ENCODE peak calls at places on chromosomes 13 and 19, in ten cellular contexts. M is K562, P is mucosa of descending colon, D is fibroblast of lung, O is heart left ventricle, H is WTC11, T is epithelial cell of proximal tubule, I is progenitor cell of endocrine pancreas, S is fibroblast of villous mesenchyme, A is upper lobe of left lung. W is an unnamed sample.

GRCh38 chr19:42563352-42564210 is 31.1 kb downstream of the CEACAM8 start:
- DNase-seq in M (peak; percentile 61), P (no peak), D (peak; percentile 36), O (peak; percentile 38), H (peak; percentile 56), T (peak; percentile 1), I (no peak), S (peak; percentile 44), A (peak; percentile 37), W (no peak)

GRCh38 chr19:42316223-42317211 is 3.4 kb downstream of the TMEM145 start:
- DNase-seq in M (peak; percentile 54), P (peak; percentile 67), D (peak; percentile 21), O (no peak), H (no peak), T (no peak), I (no peak), S (no peak), A (peak; percentile 51), W (no peak)

GRCh38 chr13:88066847-88067246 is 395.7 kb downstream of the SLITRK5 start:
- DNase-seq in M (no peak), P (no peak), D (no peak), O (no peak), H (no peak), T (no peak), I (no peak), S (no peak), A (no peak), W (no peak)

GRCh38 chr19:18599485-18599884 is 7.1 kb downstream of the CRLF1 start:
- DNase-seq in M (no peak), P (peak; percentile 49), D (no peak), O (no peak), H (no peak), T (no peak), I (no peak), S (no peak), A (no peak), W (no peak)

GRCh38 chr13:76210262-76210661 is 574.1 kb downstream of the LMO7 start:
- DNase-seq in M (no peak), P (no peak), D (peak; percentile 13), O (peak; percentile 61), H (no peak), T (no peak), I (no peak), S (no peak), A (no peak), W (no peak)

GRCh38 chr13:29572575-29572974 is 22.9 kb downstream of the SLC7A1 start:
- DNase-seq in M (no peak), P (peak; percentile 71), D (no peak), O (no peak), H (no peak), T (no peak), I (no peak), S (no peak), A (no peak), W (no peak)

GRCh38 chr13:40114305-40114896 is 458.9 kb downstream of the COG6 start:
- DNase-seq in M (no peak), P (no peak), D (no peak), O (no peak), H (no peak), T (no peak), I (no peak), S (no peak), A (no peak), W (no peak)

GRCh38 chr13:56528040-56528760 is 612.5 kb upstream of the PRR20A start:
- DNase-seq in M (no peak), P (no peak), D (no peak), O (no peak), H (no peak), T (no peak), I (no peak), S (no peak), A (no peak), W (no peak)

GRCh38 chr19:29841559-29842367 is 30.0 kb downstream of the CCNE1 start:
- DNase-seq in M (peak; percentile 41), P (no peak), D (no peak), O (no peak), H (no peak), T (no peak), I (no peak), S (peak; percentile 55), A (no peak), W (no peak)

GRCh38 chr19:9865732-9866627 is 30.9 kb downstream of the PIN1 start:
- DNase-seq in M (no peak), P (no peak), D (no peak), O (no peak), H (no peak), T (no peak), I (no peak), S (no peak), A (no peak), W (no peak)

GRCh38 chr19:43432866-43433673 is 18.4 kb downstream of the TEX101 start:
- DNase-seq in M (peak; percentile 82), P (peak; percentile 61), D (peak; percentile 51), O (peak; percentile 54), H (peak; percentile 84), T (no peak), I (peak; percentile 49), S (peak; percentile 48), A (peak; percentile 63), W (peak; percentile 40)

GRCh38 chr19:1608414-1609391 is 3.4 kb upstream of the UQCR11 start:
- DNase-seq in M (no peak), P (no peak), D (no peak), O (no peak), H (no peak), T (no peak), I (no peak), S (no peak), A (no peak), W (no peak)

GRCh38 chr13:22114630-22115311 is 443.9 kb downstream of the FGF9 start:
- DNase-seq in M (no peak), P (no peak), D (peak; percentile 36), O (peak; percentile 30), H (no peak), T (peak; percentile 100), I (no peak), S (peak; percentile 27), A (peak; percentile 26), W (no peak)

GRCh38 chr19:755063-755462 is 4.2 kb downstream of the MISP start:
- DNase-seq in M (no peak), P (peak; percentile 91), D (no peak), O (no peak), H (no peak), T (no peak), I (no peak), S (no peak), A (no peak), W (no peak)

GRCh38 chr19:18044825-18045304 is 36.9 kb downstream of the ARRDC2 start:
- DNase-seq in M (peak; percentile 57), P (peak; percentile 92), D (peak; percentile 60), O (peak; percentile 87), H (peak; percentile 54), T (no peak), I (peak; percentile 28), S (peak; percentile 90), A (peak; percentile 89), W (peak; percentile 72)

GRCh38 chr13:37918116-37919100 is 48.8 kb upstream of the TRPC4 start:
- DNase-seq in M (no peak), P (no peak), D (no peak), O (no peak), H (no peak), T (no peak), I (no peak), S (no peak), A (no peak), W (no peak)

GRCh38 chr19:35224681-35225604 is 3.6 kb downstream of the FAM187B start:
- DNase-seq in M (peak; percentile 92), P (peak; percentile 59), D (no peak), O (no peak), H (peak; percentile 70), T (no peak), I (no peak), S (no peak), A (peak; percentile 85), W (peak; percentile 25)

GRCh38 chr19:51294977-51295375 is 16.5 kb upstream of the IGLON5 start:
- DNase-seq in M (no peak), P (no peak), D (no peak), O (no peak), H (no peak), T (no peak), I (no peak), S (no peak), A (no peak), W (no peak)

GRCh38 chr19:51297406-51297805 is 14.0 kb upstream of the IGLON5 start:
- DNase-seq in M (no peak), P (no peak), D (no peak), O (no peak), H (no peak), T (no peak), I (no peak), S (no peak), A (no peak), W (no peak)

GRCh38 chr19:51294211-51294976 is 17.1 kb upstream of the IGLON5 start:
- DNase-seq in M (no peak), P (no peak), D (no peak), O (no peak), H (no peak), T (no peak), I (no peak), S (no peak), A (no peak), W (no peak)

GRCh38 chr19:51295382-51296126 is 15.9 kb upstream of the IGLON5 start:
- DNase-seq in M (no peak), P (no peak), D (no peak), O (no peak), H (no peak), T (no peak), I (no peak), S (no peak), A (no peak), W (no peak)

GRCh38 chr19:51296331-51297093 is 14.9 kb upstream of the IGLON5 start:
- DNase-seq in M (peak; percentile 51), P (no peak), D (no peak), O (no peak), H (peak; percentile 42), T (no peak), I (no peak), S (no peak), A (no peak), W (no peak)
- TF ChIP-seq CTCF in M (peak; percentile 69), P (no peak), D (no peak), O (no peak), H (no peak), T (peak; percentile 30), I (no peak), S (no peak), A (no peak), W (no peak)

GRCh38 chr13:60990032-60990733 is 425.5 kb downstream of the PCDH20 start:
- DNase-seq in M (no peak), P (peak; percentile 35), D (no peak), O (no peak), H (peak; percentile 63), T (no peak), I (no peak), S (no peak), A (no peak), W (no peak)
- TF ChIP-seq CTCF in M (no peak), P (no peak), D (no peak), O (no peak), H (no peak), T (no peak), I (no peak), S (no peak), A (no peak), W (no peak)

GRCh38 chr13:39012608-39013007 is 22.0 kb upstream of the STOML3 start:
- DNase-seq in M (peak; percentile 12), P (no peak), D (no peak), O (no peak), H (peak; percentile 71), T (no peak), I (no peak), S (no peak), A (no peak), W (no peak)
- TF ChIP-seq CTCF in M (no peak), P (no peak), D (no peak), O (no peak), H (no peak), T (peak; percentile 25), I (peak; percentile 41), S (peak; percentile 12), A (no peak), W (no peak)

GRCh38 chr19:39413903-39414608 is 1.6 kb downstream of the PLEKHG2 start:
- DNase-seq in M (peak; percentile 43), P (no peak), D (peak; percentile 40), O (no peak), H (no peak), T (no peak), I (no peak), S (peak; percentile 49), A (peak; percentile 31), W (no peak)
- TF ChIP-seq CTCF in M (peak; percentile 48), P (no peak), D (peak; percentile 17), O (no peak), H (no peak), T (peak; percentile 35), I (peak; percentile 9), S (peak; percentile 22), A (no peak), W (no peak)

W was measured in activated B cell treated with CpG ODN at 0.5 μM for 24 hours.